ENCODE peak calls at places on chromosomes 12 and 14, in four cellular contexts. X is SK-N-SH, E is GM23248, Y is mesenchymal stem cell. K is an unnamed sample.

GRCh38 chr12:71972441-71973074 is 33.9 kb downstream of the TPH2 start:
- DNase-seq in X (no peak), E (no peak), Y (no peak), K (no peak)

GRCh38 chr12:89350260-89350659 is 2.0 kb downstream of the DUSP6 start:
- DNase-seq in X (no peak), E (no peak), Y (no peak), K (no peak)

GRCh38 chr14:37618498-37619041 is 23.1 kb downstream of the TTC6 start:
- DNase-seq in X (no peak), E (no peak), Y (no peak), K (no peak)

GRCh38 chr12:124296295-124296915 is 1.5 kb downstream of the RFLNA start:
- DNase-seq in X (peak), E (no peak), Y (no peak), K (peak)

GRCh38 chr12:103269962-103270361 is 225.8 kb downstream of the C12orf42 start:
- DNase-seq in X (no peak), E (no peak), Y (peak), K (no peak)

GRCh38 chr14:24207104-24207543 is 1.6 kb downstream of the TSSK4 start:
- DNase-seq in X (no peak), E (no peak), Y (no peak), K (no peak)

GRCh38 chr14:34018564-34019244 is 67.8 kb upstream of the EGLN3 start:
- DNase-seq in X (no peak), E (peak), Y (no peak), K (no peak)

GRCh38 chr12:109762673-109763191 is 49.1 kb downstream of the FAM222A start:
- DNase-seq in X (no peak), E (no peak), Y (no peak), K (peak)

GRCh38 chr14:51877807-51878206 is 17.4 kb downstream of the GNG2 start:
- DNase-seq in X (no peak), E (no peak), Y (no peak), K (no peak)

GRCh38 chr12:64389154-64389553 is 1.4 kb downstream of the C12orf56 start:
- DNase-seq in X (no peak), E (no peak), Y (no peak), K (no peak)

GRCh38 chr14:61655777-61656176 is 39.5 kb upstream of the HIF1A start:
- DNase-seq in X (no peak), E (no peak), Y (no peak), K (no peak)

GRCh38 chr12:108839011-108839889 is 18.1 kb downstream of the SSH1 start:
- DNase-seq in X (peak), E (peak), Y (peak), K (peak)

GRCh38 chr12:102548543-102548942 is 68.2 kb upstream of the IGF1 start:
- DNase-seq in X (no peak), E (no peak), Y (no peak), K (no peak)

GRCh38 chr12:109795023-109795422 is 38.2 kb downstream of the TRPV4 start:
- DNase-seq in X (no peak), E (peak), Y (no peak), K (no peak)

GRCh38 chr14:29536886-29537511 is 390.6 kb downstream of the PRKD1 start:
- DNase-seq in X (peak), E (peak), Y (peak), K (no peak)

GRCh38 chr14:63245893-63246292 is 41.6 kb downstream of the RHOJ start:
- DNase-seq in X (no peak), E (no peak), Y (no peak), K (no peak)

GRCh38 chr14:105532111-105532623 is 5.8 kb downstream of the TMEM121 start:
- DNase-seq in X (no peak), E (no peak), Y (no peak), K (no peak)

GRCh38 chr12:65276923-65277322 is 1.6 kb upstream of the MSRB3 start:
- DNase-seq in X (no peak), E (no peak), Y (no peak), K (no peak)

GRCh38 chr12:29067430-29067829 is 81.6 kb upstream of the FAR2 start:
- DNase-seq in X (no peak), E (no peak), Y (no peak), K (no peak)

GRCh38 chr14:93316716-93317115 is 16.1 kb downstream of the BTBD7 start:
- DNase-seq in X (no peak), E (peak), Y (no peak), K (no peak)

GRCh38 chr12:89160716-89161123 is 191.6 kb downstream of the DUSP6 start:
- DNase-seq in X (peak), E (peak), Y (peak), K (peak)

GRCh38 chr12:68839183-68840147 is 31.5 kb downstream of the MDM2 start:
- DNase-seq in X (no peak), E (no peak), Y (no peak), K (no peak)

GRCh38 chr14:73452341-73453191 is 5.8 kb downstream of the NUMB start:
- DNase-seq in X (no peak), E (peak), Y (peak), K (no peak)

GRCh38 chr12:69070319-69071090 is 137.5 kb upstream of the CPM start:
- DNase-seq in X (peak), E (peak), Y (peak), K (no peak)

GRCh38 chr14:44699391-44699790 is 192.3 kb upstream of the FSCB start:
- DNase-seq in X (no peak), E (no peak), Y (no peak), K (peak)

GRCh38 chr12:132500856-132501180 is 10.9 kb downstream of the FBRSL1 start:
- DNase-seq in X (no peak), E (no peak), Y (no peak), K (no peak)

GRCh38 chr14:53963491-53964227 is 7.0 kb upstream of the BMP4 start:
- DNase-seq in X (no peak), E (no peak), Y (peak), K (peak)

GRCh38 chr12:6070472-6071257 is 53.8 kb downstream of the VWF start:
- DNase-seq in X (no peak), E (no peak), Y (no peak), K (no peak)

GRCh38 chr12:96208801-96209534 is 14.8 kb downstream of the ELK3 start:
- DNase-seq in X (no peak), E (no peak), Y (peak), K (no peak)

GRCh38 chr12:96210376-96211055 is 16.3 kb downstream of the ELK3 start:
- DNase-seq in X (no peak), E (no peak), Y (no peak), K (no peak)

GRCh38 chr12:96205909-96206308 is 11.7 kb downstream of the ELK3 start:
- DNase-seq in X (no peak), E (no peak), Y (no peak), K (no peak)

GRCh38 chr12:96206957-96207356 is 12.8 kb downstream of the ELK3 start:
- DNase-seq in X (no peak), E (no peak), Y (no peak), K (no peak)

GRCh38 chr12:96208346-96208745 is 14.2 kb downstream of the ELK3 start:
- DNase-seq in X (no peak), E (peak), Y (peak), K (no peak)
- H3K4me3 ChIP-seq in X (no peak), E (no peak), Y (peak), K (no peak)

GRCh38 chr12:25040593-25040992 is 91.7 kb upstream of the BCAT1 start:
- DNase-seq in X (no peak), E (no peak), Y (no peak), K (no peak)

GRCh38 chr12:25045869-25046268 is 97.0 kb upstream of the BCAT1 start:
- DNase-seq in X (no peak), E (no peak), Y (no peak), K (no peak)

DNA sequence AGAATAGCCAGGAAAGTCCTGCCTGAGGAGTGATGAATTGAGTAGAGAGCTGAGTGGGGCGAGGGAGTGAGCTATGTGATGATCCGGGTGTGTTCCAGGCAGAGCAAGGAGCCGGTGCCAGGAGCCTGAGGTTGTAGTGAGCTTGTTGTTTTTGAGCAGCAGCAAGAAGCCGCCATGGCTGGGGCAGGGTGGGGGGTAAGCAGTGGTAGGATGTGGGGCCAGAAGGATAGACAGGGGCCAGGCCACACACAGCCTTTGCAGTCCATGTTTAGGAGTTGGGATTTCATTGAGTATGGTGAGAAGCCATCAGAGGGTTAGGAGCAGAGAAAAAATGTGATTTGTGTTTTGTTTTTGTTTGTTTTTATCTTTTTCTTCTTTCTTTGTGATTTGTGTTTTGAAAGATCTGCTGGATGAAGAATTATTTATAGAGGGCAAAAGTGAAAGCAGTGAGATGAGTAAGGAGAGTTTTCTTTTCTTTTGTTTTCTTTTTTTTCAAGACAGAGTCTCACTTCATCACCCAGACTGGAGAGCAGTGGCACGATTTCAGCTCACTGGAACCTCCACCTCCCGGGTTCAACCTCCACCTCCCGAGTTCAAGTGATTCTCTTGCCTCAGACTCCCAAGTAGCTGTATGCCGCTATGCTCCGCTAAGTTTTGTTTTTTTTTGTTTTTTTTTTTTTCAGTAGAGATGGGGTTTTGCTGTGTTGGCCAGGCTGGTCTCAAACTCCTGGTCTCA is 92.3 kb upstream of the BCAT1 start:
- DNase-seq in X (no peak), E (no peak), Y (no peak), K (no peak)
- H3K9ac ChIP-seq in X (no peak), E (no peak), Y (no peak), K (no peak)

GRCh38 chr14:100076133-100076532 is 10.9 kb downstream of the EVL start:
- DNase-seq in X (no peak), E (peak), Y (peak), K (no peak)

GRCh38 chr14:100078216-100078780 is 13.1 kb downstream of the EVL start:
- DNase-seq in X (no peak), E (no peak), Y (no peak), K (no peak)

GRCh38 chr14:100076630-100077029 is 11.4 kb downstream of the EVL start:
- DNase-seq in X (no peak), E (peak), Y (peak), K (no peak)

GRCh38 chr14:100078997-100079561 is 13.9 kb downstream of the EVL start:
- DNase-seq in X (peak), E (peak), Y (peak), K (no peak)

GRCh38 chr14:100077441-100077840 is 12.2 kb downstream of the EVL start:
- DNase-seq in X (no peak), E (no peak), Y (no peak), K (no peak)
- H3K4me3 ChIP-seq in X (no peak), E (no peak), Y (no peak), K (no peak)

GRCh38 chr12:14258468-14258947 is 107.0 kb upstream of the ATF7IP start:
- DNase-seq in X (no peak), E (peak), Y (no peak), K (no peak)

GRCh38 chr12:14261096-14261495 is 104.4 kb upstream of the ATF7IP start:
- DNase-seq in X (no peak), E (no peak), Y (no peak), K (no peak)

GRCh38 chr12:14260011-14260993 is 105.2 kb upstream of the ATF7IP start:
- DNase-seq in X (no peak), E (peak), Y (peak), K (peak)

GRCh38 chr12:14257734-14258467 is 107.6 kb upstream of the ATF7IP start:
- DNase-seq in X (peak), E (peak), Y (peak), K (peak)

GRCh38 chr12:14259481-14260010 is 105.9 kb upstream of the ATF7IP start:
- DNase-seq in X (no peak), E (no peak), Y (no peak), K (no peak)
- H3K9ac ChIP-seq in X (no peak), E (peak), Y (peak), K (no peak)

GRCh38 chr12:130714591-130715149 is 1.4 kb downstream of the RIMBP2 start:
- DNase-seq in X (peak), E (no peak), Y (no peak), K (no peak)

GRCh38 chr12:130717752-130718151 is 1.7 kb upstream of the RIMBP2 start:
- DNase-seq in X (no peak), E (no peak), Y (no peak), K (no peak)

GRCh38 chr12:130715150-130715995 is 726 bp downstream of the RIMBP2 start:
- DNase-seq in X (peak), E (no peak), Y (no peak), K (peak)

GRCh38 chr12:130716918-130717306 is 813 bp upstream of the RIMBP2 start:
- DNase-seq in X (no peak), E (no peak), Y (no peak), K (no peak)

DNA sequence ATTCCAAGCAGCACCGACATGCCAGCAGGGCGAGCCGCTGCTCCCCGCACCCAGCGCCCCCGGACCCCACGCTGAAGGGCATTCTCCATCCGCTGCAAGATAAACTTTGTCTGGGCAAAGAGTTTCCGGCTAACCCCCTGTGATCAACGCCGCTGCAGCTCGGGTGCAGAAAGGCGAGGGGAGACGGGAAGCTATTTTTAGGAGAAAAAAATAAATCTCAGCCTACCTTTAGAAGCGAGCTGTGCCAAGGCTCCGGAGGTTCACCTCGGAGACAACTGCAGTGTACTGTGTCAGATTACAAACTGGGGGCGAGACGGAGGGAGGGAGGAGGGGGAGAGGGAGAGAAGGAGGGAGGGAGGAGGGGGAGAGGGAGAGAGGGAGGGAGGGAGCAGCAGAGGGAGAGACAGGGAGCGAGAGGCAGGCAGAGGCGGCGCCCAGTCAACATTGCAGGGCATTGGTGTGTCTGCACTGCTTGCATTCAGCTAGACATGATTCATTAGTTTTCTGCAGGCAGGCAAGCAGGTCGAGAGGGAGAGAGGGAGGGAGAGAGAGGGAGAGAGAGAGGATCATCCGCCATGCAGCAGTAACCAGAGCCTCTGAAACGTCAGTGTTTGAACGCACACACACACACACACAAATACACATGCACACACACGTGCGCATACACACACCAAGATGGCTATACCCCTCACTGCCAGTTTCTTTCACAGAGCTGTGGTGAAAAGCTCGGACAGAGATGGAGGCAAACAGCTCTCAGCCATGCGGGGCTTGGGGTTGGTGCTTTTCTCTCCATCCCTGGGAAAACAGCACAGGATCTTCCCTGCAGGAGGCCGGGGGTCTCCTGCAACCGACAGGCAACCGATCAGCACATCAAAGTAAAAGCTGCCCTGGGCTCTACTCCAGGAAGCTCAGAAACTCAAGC is at the start of gene RIMBP2:
- DNase-seq in X (peak), E (peak), Y (peak), K (peak)
- H3K4me3 ChIP-seq in X (peak), E (no peak), Y (peak), K (no peak)

DNA sequence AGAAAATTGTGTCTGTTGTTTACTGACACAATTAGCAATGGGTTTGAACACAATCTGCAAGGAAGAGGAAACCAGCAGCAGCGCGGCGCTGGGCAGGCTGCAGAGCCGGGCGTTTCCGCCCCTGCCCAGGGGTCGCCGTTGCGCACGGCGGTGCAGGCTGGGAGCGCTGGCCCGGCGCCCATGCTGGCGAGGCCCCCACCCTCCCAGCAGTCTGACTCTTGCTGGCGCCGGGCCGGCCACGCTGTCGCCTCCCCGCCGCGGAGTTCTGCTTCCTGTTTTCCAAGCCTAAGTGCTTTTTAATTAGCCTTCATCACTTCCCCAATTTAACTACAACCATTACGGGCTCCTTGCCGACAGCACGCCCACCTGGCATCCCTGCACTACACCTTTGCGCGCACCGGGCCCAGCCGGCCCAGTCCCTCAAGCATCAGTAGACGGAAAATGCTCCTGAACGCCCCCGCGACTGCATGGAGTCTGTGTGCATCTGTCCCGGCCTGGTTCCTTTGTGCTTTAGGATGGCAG is 212.1 kb downstream of the GXYLT1 start:
- DNase-seq in X (peak), E (peak), Y (peak), K (peak)
- H3K9ac ChIP-seq in X (no peak), E (peak), Y (peak), K (no peak)

DNA sequence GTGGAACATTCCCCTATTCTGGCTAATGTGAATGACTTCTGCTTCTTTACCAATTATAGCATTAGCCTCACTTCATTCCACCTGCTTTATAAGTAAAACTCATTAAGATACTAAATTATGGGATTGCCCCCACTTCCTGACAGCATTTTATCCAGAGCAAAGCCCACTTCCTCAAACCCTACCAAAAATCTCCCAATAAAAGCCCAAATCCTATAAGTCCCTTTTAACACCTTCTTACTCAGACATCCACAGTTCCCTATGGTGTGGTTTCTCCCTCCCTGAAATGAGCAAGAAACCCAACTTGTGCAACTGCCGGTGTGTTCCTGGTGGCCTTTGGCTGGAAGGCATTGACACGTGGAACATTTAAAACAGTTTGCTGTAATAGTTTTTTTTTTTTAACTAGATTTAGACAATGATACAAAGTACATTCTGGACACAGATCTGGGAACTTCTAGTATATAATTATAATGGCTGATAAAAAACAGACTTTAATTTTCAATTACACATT is 53.1 kb downstream of the BRMS1L start:
- DNase-seq in X (no peak), E (peak), Y (peak), K (no peak)
- H3K4me3 ChIP-seq in X (no peak), E (peak), Y (no peak), K (no peak)

DNA sequence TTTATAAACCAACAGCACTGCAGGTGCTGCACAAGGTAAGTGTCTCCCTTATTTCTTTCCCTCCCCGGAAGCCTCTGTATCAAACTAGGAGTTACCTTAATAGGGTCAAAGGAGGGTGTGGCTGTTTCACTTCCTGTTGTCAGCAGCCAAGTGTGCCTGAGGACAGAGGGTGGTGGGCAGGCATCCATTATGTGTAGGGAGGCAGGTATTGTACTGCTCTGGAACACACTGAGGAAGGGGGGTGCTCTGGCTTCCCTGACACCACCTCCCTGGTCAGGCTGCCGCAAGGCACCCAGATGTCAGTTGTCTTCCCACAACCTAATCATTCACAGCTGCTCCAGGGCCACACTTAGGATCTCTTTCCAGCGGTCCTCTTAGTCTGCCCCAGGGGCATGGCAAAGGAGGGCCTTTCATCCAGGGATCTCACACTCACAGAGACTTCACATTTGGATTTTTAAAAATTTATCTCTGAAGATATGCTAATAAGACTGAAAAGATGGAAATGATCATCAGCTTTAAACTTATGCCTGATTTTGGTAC is 132.0 kb upstream of the ARHGAP5 start:
- DNase-seq in X (peak), E (no peak), Y (no peak), K (no peak)
- H3K9ac ChIP-seq in X (no peak), E (no peak), Y (no peak), K (no peak)

GRCh38 chr12:74490390-74491064 is 47.1 kb upstream of the ATXN7L3B start:
- DNase-seq in X (no peak), E (no peak), Y (peak), K (no peak)
- H3K4me3 ChIP-seq in X (no peak), E (no peak), Y (no peak), K (no peak)